ENCODE peak calls at places on chromosomes 1 and 21, in seven cellular contexts. One of them, this sample, is unnamed. For H3K27me3, the result is how much of the 10 kb centered on the place peaks cover.

GRCh38 chr1:113247355-113247754 is 143.0 kb upstream of the MAGI3 start:
- DNase-seq in kidney epithelial cell: no peak
- DNase-seq in mammary epithelial cell: peak
- DNase-seq in GM23338: no peak
- DNase-seq in dorsolateral prefrontal cortex: no peak
- DNase-seq in heart left ventricle: no peak
- DNase-seq in CD8-positive, alpha-beta T cell: no peak
- DNase-seq in this sample: no peak

GRCh38 chr1:20551945-20552727 is at the start of gene FAM43B:
- DNase-seq in kidney epithelial cell: peak
- DNase-seq in mammary epithelial cell: no peak
- DNase-seq in GM23338: peak
- DNase-seq in dorsolateral prefrontal cortex: peak
- DNase-seq in heart left ventricle: peak
- DNase-seq in CD8-positive, alpha-beta T cell: no peak
- DNase-seq in this sample: peak

GRCh38 chr1:7343917-7344316 is 427.2 kb upstream of the VAMP3 start:
- DNase-seq in kidney epithelial cell: no peak
- DNase-seq in mammary epithelial cell: no peak
- DNase-seq in GM23338: no peak
- DNase-seq in dorsolateral prefrontal cortex: no peak
- DNase-seq in heart left ventricle: no peak
- DNase-seq in CD8-positive, alpha-beta T cell: no peak
- DNase-seq in this sample: no peak

GRCh38 chr21:20108976-20109375 is 889.2 kb upstream of the NCAM2 start:
- DNase-seq in kidney epithelial cell: no peak
- DNase-seq in mammary epithelial cell: no peak
- DNase-seq in GM23338: no peak
- DNase-seq in dorsolateral prefrontal cortex: no peak
- DNase-seq in heart left ventricle: no peak
- DNase-seq in CD8-positive, alpha-beta T cell: no peak
- DNase-seq in this sample: no peak

GRCh38 chr1:28640766-28641165 is 2.1 kb downstream of the TAF12 start:
- DNase-seq in kidney epithelial cell: no peak
- DNase-seq in mammary epithelial cell: peak
- DNase-seq in GM23338: peak
- DNase-seq in dorsolateral prefrontal cortex: no peak
- DNase-seq in heart left ventricle: no peak
- DNase-seq in CD8-positive, alpha-beta T cell: no peak
- DNase-seq in this sample: no peak

GRCh38 chr1:154463512-154463990 is 38.5 kb upstream of the TDRD10 start:
- DNase-seq in kidney epithelial cell: no peak
- DNase-seq in mammary epithelial cell: no peak
- DNase-seq in GM23338: no peak
- DNase-seq in dorsolateral prefrontal cortex: no peak
- DNase-seq in heart left ventricle: peak
- DNase-seq in CD8-positive, alpha-beta T cell: peak
- DNase-seq in this sample: no peak

GRCh38 chr21:38979271-38980196 is 173.8 kb downstream of the ETS2 start:
- DNase-seq in kidney epithelial cell: no peak
- DNase-seq in mammary epithelial cell: peak
- DNase-seq in GM23338: peak
- DNase-seq in dorsolateral prefrontal cortex: no peak
- DNase-seq in heart left ventricle: no peak
- DNase-seq in CD8-positive, alpha-beta T cell: no peak
- DNase-seq in this sample: no peak

GRCh38 chr1:41641483-41641829 is 157.0 kb upstream of the EDN2 start:
- DNase-seq in kidney epithelial cell: no peak
- DNase-seq in mammary epithelial cell: no peak
- DNase-seq in GM23338: no peak
- DNase-seq in dorsolateral prefrontal cortex: no peak
- DNase-seq in heart left ventricle: no peak
- DNase-seq in CD8-positive, alpha-beta T cell: no peak
- DNase-seq in this sample: no peak

GRCh38 chr21:24045775-24046215 is 1561.5 kb downstream of the MRPL39 start:
- DNase-seq in kidney epithelial cell: peak
- DNase-seq in mammary epithelial cell: no peak
- DNase-seq in GM23338: peak
- DNase-seq in dorsolateral prefrontal cortex: peak
- DNase-seq in heart left ventricle: peak
- DNase-seq in CD8-positive, alpha-beta T cell: no peak
- DNase-seq in this sample: peak

GRCh38 chr1:210627740-210628139 is 299.0 kb downstream of the HHAT start:
- DNase-seq in kidney epithelial cell: no peak
- DNase-seq in mammary epithelial cell: no peak
- DNase-seq in GM23338: no peak
- DNase-seq in dorsolateral prefrontal cortex: no peak
- DNase-seq in heart left ventricle: no peak
- DNase-seq in CD8-positive, alpha-beta T cell: no peak
- DNase-seq in this sample: no peak

GRCh38 chr1:86757272-86757984 is 53.1 kb downstream of the SH3GLB1 start:
- DNase-seq in kidney epithelial cell: no peak
- DNase-seq in mammary epithelial cell: peak
- DNase-seq in GM23338: no peak
- DNase-seq in dorsolateral prefrontal cortex: no peak
- DNase-seq in heart left ventricle: no peak
- DNase-seq in CD8-positive, alpha-beta T cell: no peak
- DNase-seq in this sample: no peak

GRCh38 chr1:202836616-202837403 is 26.1 kb downstream of the PCAT6 start:
- DNase-seq in kidney epithelial cell: no peak
- DNase-seq in mammary epithelial cell: peak
- DNase-seq in GM23338: peak
- DNase-seq in dorsolateral prefrontal cortex: no peak
- DNase-seq in heart left ventricle: no peak
- DNase-seq in CD8-positive, alpha-beta T cell: no peak
- DNase-seq in this sample: no peak

GRCh38 chr21:35088235-35088865 is 39.2 kb upstream of the RUNX1 start:
- DNase-seq in kidney epithelial cell: no peak
- DNase-seq in mammary epithelial cell: no peak
- DNase-seq in GM23338: no peak
- DNase-seq in dorsolateral prefrontal cortex: no peak
- DNase-seq in heart left ventricle: no peak
- DNase-seq in CD8-positive, alpha-beta T cell: no peak
- DNase-seq in this sample: no peak

GRCh38 chr1:247113094-247113497 is 8.9 kb upstream of the ZNF669 start:
- DNase-seq in kidney epithelial cell: no peak
- DNase-seq in mammary epithelial cell: no peak
- DNase-seq in GM23338: no peak
- DNase-seq in dorsolateral prefrontal cortex: no peak
- DNase-seq in heart left ventricle: no peak
- DNase-seq in CD8-positive, alpha-beta T cell: no peak
- DNase-seq in this sample: no peak

GRCh38 chr1:17671741-17672140 is 83.4 kb upstream of the ACTL8 start:
- DNase-seq in kidney epithelial cell: peak
- DNase-seq in mammary epithelial cell: no peak
- DNase-seq in GM23338: peak
- DNase-seq in dorsolateral prefrontal cortex: no peak
- DNase-seq in heart left ventricle: no peak
- DNase-seq in CD8-positive, alpha-beta T cell: no peak
- DNase-seq in this sample: peak

GRCh38 chr1:198544265-198544664 is 3.8 kb upstream of the ATP6V1G3 start:
- DNase-seq in kidney epithelial cell: no peak
- DNase-seq in mammary epithelial cell: no peak
- DNase-seq in GM23338: no peak
- DNase-seq in dorsolateral prefrontal cortex: no peak
- DNase-seq in heart left ventricle: no peak
- DNase-seq in CD8-positive, alpha-beta T cell: no peak
- DNase-seq in this sample: no peak

DNA sequence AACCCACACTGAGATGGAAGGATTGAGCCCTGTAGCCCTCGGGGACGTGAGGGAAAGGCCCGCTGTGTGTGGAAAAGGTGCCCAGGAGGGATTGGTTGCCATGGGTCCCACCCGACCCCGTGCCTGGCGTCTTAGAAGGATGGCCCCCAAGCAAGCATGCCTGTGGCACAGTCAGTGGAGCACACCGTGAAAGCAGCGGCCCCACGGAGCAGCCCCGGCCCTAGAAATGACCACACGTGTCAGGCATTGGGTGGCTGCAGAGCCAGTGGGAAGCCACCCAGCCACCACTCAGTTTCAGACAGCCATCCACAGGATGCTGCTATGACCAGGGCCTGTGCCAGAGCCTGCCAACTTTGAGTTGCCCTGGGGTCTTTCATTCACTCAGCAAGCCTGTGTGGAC is 13.3 kb upstream of the EPHA8 start:
- DNase-seq in kidney epithelial cell: no peak
- DNase-seq in mammary epithelial cell: no peak
- DNase-seq in GM23338: no peak
- DNase-seq in dorsolateral prefrontal cortex: no peak
- DNase-seq in heart left ventricle: no peak
- DNase-seq in CD8-positive, alpha-beta T cell: no peak
- DNase-seq in this sample: no peak
- H3K27me3 ChIP-seq in kidney epithelial cell: half or more
- H3K27me3 ChIP-seq in mammary epithelial cell: under half
- H3K27me3 ChIP-seq in GM23338: under half
- H3K27me3 ChIP-seq in dorsolateral prefrontal cortex: under half
- H3K27me3 ChIP-seq in heart left ventricle: under half
- H3K27me3 ChIP-seq in CD8-positive, alpha-beta T cell: under half
- H3K27me3 ChIP-seq in this sample: under half

DNA sequence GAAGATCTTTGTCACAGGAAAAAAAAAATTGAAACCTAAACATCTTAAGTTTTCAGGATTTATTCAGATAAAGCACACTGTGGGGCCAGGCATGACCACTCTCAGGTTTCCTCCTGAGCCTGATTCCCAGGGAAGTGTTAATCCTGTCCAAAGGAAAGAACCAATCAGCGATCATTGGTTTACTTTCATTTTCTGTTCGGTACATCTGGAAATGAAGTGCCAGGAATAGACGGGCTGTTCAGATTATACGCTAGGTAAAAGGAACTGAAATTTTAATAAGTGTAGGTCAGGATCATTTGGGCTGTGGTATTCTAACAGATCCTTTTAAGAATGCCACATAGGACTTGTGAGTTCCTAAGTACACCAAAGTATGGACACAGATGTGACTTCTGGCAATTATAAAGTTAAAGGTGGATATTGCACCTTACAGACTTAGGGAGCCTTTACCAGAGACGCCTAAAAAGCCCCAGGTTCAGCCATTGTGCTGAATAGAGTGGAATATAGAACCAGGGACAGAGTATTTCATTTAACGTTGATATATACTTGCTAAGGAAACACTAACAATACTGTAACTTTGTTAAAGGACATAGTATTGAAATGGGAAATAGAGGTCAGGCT is 9.3 kb upstream of the CACYBP start:
- DNase-seq in kidney epithelial cell: no peak
- DNase-seq in mammary epithelial cell: no peak
- DNase-seq in GM23338: no peak
- DNase-seq in dorsolateral prefrontal cortex: no peak
- DNase-seq in heart left ventricle: no peak
- DNase-seq in CD8-positive, alpha-beta T cell: no peak
- DNase-seq in this sample: no peak
- H3K4me3 ChIP-seq in kidney epithelial cell: peak
- H3K4me3 ChIP-seq in mammary epithelial cell: peak
- H3K4me3 ChIP-seq in GM23338: no peak
- H3K4me3 ChIP-seq in dorsolateral prefrontal cortex: peak
- H3K4me3 ChIP-seq in heart left ventricle: peak
- H3K4me3 ChIP-seq in CD8-positive, alpha-beta T cell: peak
- H3K4me3 ChIP-seq in this sample: peak

DNA sequence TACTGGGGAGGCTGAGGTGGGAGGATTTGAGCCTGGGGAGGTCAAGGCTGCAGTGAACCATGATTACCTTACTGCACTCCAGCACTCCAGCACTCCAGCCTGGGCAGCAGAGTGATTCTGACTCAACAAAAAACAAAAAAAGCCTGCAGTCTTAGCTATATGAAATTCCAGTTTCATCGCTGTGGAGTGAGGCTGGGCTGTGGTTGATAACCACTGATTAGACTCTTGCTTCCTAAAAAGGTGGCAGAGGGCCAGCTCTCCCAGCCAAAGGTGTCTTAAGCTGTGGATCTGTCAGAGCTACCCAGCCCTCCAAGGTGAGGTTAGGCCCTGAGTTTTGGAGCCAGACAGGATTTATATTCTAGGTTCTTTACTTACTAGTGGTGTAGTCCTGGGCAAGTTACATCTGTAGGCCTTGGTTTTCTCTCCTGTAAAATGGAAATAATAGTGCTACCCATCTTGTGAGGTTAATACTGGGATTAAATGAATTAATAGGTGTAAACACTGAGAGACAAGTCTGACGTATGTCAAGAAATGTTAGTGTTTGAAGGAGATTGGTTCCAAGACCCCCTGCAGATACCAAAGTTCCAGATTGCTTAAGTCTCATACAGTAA is 35.9 kb downstream of the TMCC2 start:
- DNase-seq in kidney epithelial cell: no peak
- DNase-seq in mammary epithelial cell: peak
- DNase-seq in GM23338: no peak
- DNase-seq in dorsolateral prefrontal cortex: no peak
- DNase-seq in heart left ventricle: no peak
- DNase-seq in CD8-positive, alpha-beta T cell: no peak
- DNase-seq in this sample: no peak
- H3K27me3 ChIP-seq in kidney epithelial cell: under half
- H3K27me3 ChIP-seq in mammary epithelial cell: under half
- H3K27me3 ChIP-seq in GM23338: under half
- H3K27me3 ChIP-seq in dorsolateral prefrontal cortex: under half
- H3K27me3 ChIP-seq in heart left ventricle: under half
- H3K27me3 ChIP-seq in CD8-positive, alpha-beta T cell: under half
- H3K27me3 ChIP-seq in this sample: under half

DNA sequence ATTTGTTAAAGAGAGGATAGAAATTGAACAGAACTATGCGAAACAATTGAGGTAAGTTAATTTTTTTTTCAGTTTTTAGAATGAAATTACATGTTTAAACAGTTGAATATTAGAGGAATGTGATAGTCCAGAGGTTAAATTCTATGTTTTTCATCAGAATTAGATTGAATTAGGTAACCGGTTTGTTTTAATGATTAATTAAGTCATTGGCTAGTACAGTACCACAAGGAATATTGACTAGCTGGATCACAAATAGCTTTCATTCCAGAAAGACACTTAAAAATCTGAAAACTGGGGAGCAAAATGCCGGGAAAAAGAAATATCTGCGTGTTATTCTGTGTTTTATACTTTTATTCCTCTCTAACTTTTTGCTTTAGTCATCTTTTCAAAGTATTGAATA is 51.6 kb downstream of the FNBP1L start:
- DNase-seq in kidney epithelial cell: no peak
- DNase-seq in mammary epithelial cell: no peak
- DNase-seq in GM23338: no peak
- DNase-seq in dorsolateral prefrontal cortex: no peak
- DNase-seq in heart left ventricle: no peak
- DNase-seq in CD8-positive, alpha-beta T cell: no peak
- DNase-seq in this sample: no peak
- H3K4me3 ChIP-seq in kidney epithelial cell: no peak
- H3K4me3 ChIP-seq in mammary epithelial cell: no peak
- H3K4me3 ChIP-seq in GM23338: no peak
- H3K4me3 ChIP-seq in dorsolateral prefrontal cortex: no peak
- H3K4me3 ChIP-seq in heart left ventricle: no peak
- H3K4me3 ChIP-seq in CD8-positive, alpha-beta T cell: no peak
- H3K4me3 ChIP-seq in this sample: no peak

This sample was measured in BE2C.